ENCODE peak calls at places on chromosome 3, in six cellular contexts. One of them, this sample, is unnamed.

GRCh38 chr3:72174890-72175289 is 389.9 kb upstream of the PROK2 start:
- DNase-seq in ascending aorta: no peak
- DNase-seq in psoas muscle: no peak
- DNase-seq in suprapubic skin: no peak
- DNase-seq in IMR-90: no peak
- DNase-seq in left lung: no peak
- DNase-seq in this sample: no peak

GRCh38 chr3:139108253-139108969 is 63.7 kb upstream of the PRR23C start:
- DNase-seq in suprapubic skin: peak; percentile 39
- DNase-seq in IMR-90: no peak
- DNase-seq in left lung: no peak
- DNase-seq in ascending aorta: no peak
- DNase-seq in psoas muscle: no peak
- DNase-seq in this sample: no peak

GRCh38 chr3:31562525-31562924 is 29.8 kb downstream of the STT3B start:
- DNase-seq in left lung: no peak
- DNase-seq in ascending aorta: no peak
- DNase-seq in IMR-90: no peak
- DNase-seq in suprapubic skin: no peak
- DNase-seq in psoas muscle: no peak
- DNase-seq in this sample: no peak

GRCh38 chr3:123410149-123410515 is 38.8 kb downstream of the ADCY5 start:
- DNase-seq in ascending aorta: no peak
- DNase-seq in psoas muscle: no peak
- DNase-seq in left lung: no peak
- DNase-seq in suprapubic skin: no peak
- DNase-seq in IMR-90: no peak
- DNase-seq in this sample: no peak

GRCh38 chr3:94423566-94423965 is 360.7 kb downstream of the NSUN3 start:
- DNase-seq in psoas muscle: no peak
- DNase-seq in suprapubic skin: no peak
- DNase-seq in left lung: no peak
- DNase-seq in IMR-90: peak; percentile 85
- DNase-seq in ascending aorta: no peak
- DNase-seq in this sample: no peak

GRCh38 chr3:71398157-71398836 is 185.2 kb downstream of the FOXP1 start:
- DNase-seq in ascending aorta: no peak
- DNase-seq in psoas muscle: no peak
- DNase-seq in suprapubic skin: no peak
- DNase-seq in left lung: no peak
- DNase-seq in IMR-90: no peak
- DNase-seq in this sample: no peak

GRCh38 chr3:13484861-13485590 is 4.9 kb downstream of the HDAC11 start:
- DNase-seq in psoas muscle: peak; percentile 80
- DNase-seq in left lung: peak; percentile 81
- DNase-seq in ascending aorta: no peak
- DNase-seq in IMR-90: peak; percentile 33
- DNase-seq in suprapubic skin: no peak
- DNase-seq in this sample: no peak

GRCh38 chr3:4063916-4064592 is 239.1 kb upstream of the SETMAR start:
- DNase-seq in suprapubic skin: no peak
- DNase-seq in psoas muscle: no peak
- DNase-seq in IMR-90: no peak
- DNase-seq in left lung: no peak
- DNase-seq in ascending aorta: no peak
- DNase-seq in this sample: no peak

GRCh38 chr3:156497326-156497725 is 57.6 kb downstream of the SSR3 start:
- DNase-seq in suprapubic skin: no peak
- DNase-seq in ascending aorta: no peak
- DNase-seq in left lung: no peak
- DNase-seq in IMR-90: peak; percentile 32
- DNase-seq in psoas muscle: no peak
- DNase-seq in this sample: no peak

GRCh38 chr3:126554560-126555525 is 3.9 kb downstream of the C3orf22 start:
- DNase-seq in psoas muscle: no peak
- DNase-seq in suprapubic skin: peak; percentile 29
- DNase-seq in ascending aorta: no peak
- DNase-seq in IMR-90: no peak
- DNase-seq in left lung: peak; percentile 24
- DNase-seq in this sample: no peak

GRCh38 chr3:178274711-178275110 is 261.5 kb upstream of the KCNMB2 start:
- DNase-seq in suprapubic skin: no peak
- DNase-seq in IMR-90: no peak
- DNase-seq in ascending aorta: no peak
- DNase-seq in left lung: no peak
- DNase-seq in psoas muscle: no peak
- DNase-seq in this sample: no peak

GRCh38 chr3:149377408-149378111 is at the start of gene TM4SF1:
- DNase-seq in ascending aorta: peak; percentile 30
- DNase-seq in suprapubic skin: no peak
- DNase-seq in IMR-90: peak; percentile 97
- DNase-seq in psoas muscle: peak; percentile 62
- DNase-seq in left lung: peak; percentile 61
- DNase-seq in this sample: peak; percentile 99

GRCh38 chr3:72397586-72397985 is 450.7 kb downstream of the SHQ1 start:
- DNase-seq in left lung: no peak
- DNase-seq in IMR-90: no peak
- DNase-seq in psoas muscle: no peak
- DNase-seq in suprapubic skin: no peak
- DNase-seq in ascending aorta: no peak
- DNase-seq in this sample: no peak

GRCh38 chr3:8769088-8769822 is at the start of gene OXTR:
- DNase-seq in psoas muscle: peak; percentile 57
- DNase-seq in ascending aorta: no peak
- DNase-seq in left lung: no peak
- DNase-seq in IMR-90: peak; percentile 82
- DNase-seq in suprapubic skin: no peak
- DNase-seq in this sample: no peak

GRCh38 chr3:196555295-196555694 is 13.1 kb downstream of the WDR53 start:
- DNase-seq in IMR-90: peak; percentile 24
- DNase-seq in left lung: no peak
- DNase-seq in psoas muscle: no peak
- DNase-seq in ascending aorta: no peak
- DNase-seq in suprapubic skin: no peak
- DNase-seq in this sample: no peak

DNA sequence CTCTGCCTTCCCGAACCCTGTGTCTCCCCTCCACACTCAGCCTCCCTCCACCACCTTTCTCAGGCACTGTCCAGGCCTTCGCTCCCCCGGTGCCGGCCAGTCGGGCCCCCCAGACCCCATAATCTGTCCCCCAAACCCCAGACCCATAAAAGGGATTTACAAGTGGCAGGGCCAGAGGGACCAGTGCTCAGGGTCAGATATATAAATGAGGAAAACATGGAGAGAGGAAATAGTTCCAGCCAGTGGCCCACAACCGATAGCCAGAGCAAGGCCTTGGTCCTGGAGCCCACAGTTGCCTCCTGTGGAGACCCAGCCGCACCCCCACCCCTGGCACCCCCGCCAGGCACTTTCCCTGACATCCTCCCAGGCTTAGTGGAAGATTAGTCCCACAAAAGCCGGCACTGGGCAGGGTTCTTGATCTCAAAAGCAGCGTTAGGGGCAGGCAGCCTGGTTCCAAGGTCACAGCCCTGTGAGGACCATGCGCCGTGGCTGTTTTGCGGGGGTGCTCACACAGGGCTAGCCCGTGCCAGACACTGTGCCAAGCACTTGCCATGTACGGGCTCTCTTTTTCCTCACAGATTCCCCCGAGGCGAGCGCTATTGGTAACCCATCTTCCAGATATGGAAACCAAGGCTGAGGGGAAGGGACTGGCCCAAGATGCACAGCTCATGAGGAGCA is 1.1 kb upstream of the PLXND1 start:
- DNase-seq in psoas muscle: no peak
- DNase-seq in suprapubic skin: no peak
- DNase-seq in ascending aorta: no peak
- DNase-seq in left lung: no peak
- DNase-seq in IMR-90: no peak
- DNase-seq in this sample: no peak
- H3K4me1 ChIP-seq in psoas muscle: peaks cover 15% of the 10 kb centered on the region
- H3K4me1 ChIP-seq in suprapubic skin: peaks cover 76% of the 10 kb centered on the region
- H3K4me1 ChIP-seq in ascending aorta: peaks cover 24% of the 10 kb centered on the region
- H3K4me1 ChIP-seq in left lung: peaks cover 46% of the 10 kb centered on the region
- H3K4me1 ChIP-seq in IMR-90: peaks cover 35% of the 10 kb centered on the region
- H3K4me1 ChIP-seq in this sample: no peaks in the 10 kb centered on the region

DNA sequence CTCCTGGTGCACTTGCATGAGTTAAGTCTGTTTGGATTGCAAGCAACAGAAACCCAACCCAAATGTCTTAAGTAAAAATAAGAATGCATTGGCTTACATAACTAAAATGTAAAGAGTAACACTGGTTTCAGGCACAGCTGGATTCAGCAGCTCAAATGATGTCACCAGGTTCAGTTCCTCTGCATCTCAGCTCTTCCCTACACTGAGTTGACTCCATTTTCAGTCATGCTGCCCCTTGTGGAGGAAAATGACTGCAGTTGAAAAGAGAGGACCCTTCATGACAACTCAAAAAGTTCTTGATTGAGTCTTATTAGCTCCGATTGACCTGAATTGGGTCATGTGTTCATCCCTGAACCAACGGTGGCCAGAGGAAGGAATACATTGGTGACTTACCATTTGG is 138.5 kb upstream of the ABI3BP start:
- DNase-seq in IMR-90: no peak
- DNase-seq in suprapubic skin: no peak
- DNase-seq in psoas muscle: no peak
- DNase-seq in left lung: no peak
- DNase-seq in ascending aorta: no peak
- DNase-seq in this sample: no peak
- TF ChIP-seq CTCF in IMR-90: no peak
- TF ChIP-seq CTCF in suprapubic skin: no peak
- TF ChIP-seq CTCF in psoas muscle: no peak
- TF ChIP-seq CTCF in left lung: no peak
- TF ChIP-seq CTCF in ascending aorta: no peak
- TF ChIP-seq CTCF in this sample: no peak

DNA sequence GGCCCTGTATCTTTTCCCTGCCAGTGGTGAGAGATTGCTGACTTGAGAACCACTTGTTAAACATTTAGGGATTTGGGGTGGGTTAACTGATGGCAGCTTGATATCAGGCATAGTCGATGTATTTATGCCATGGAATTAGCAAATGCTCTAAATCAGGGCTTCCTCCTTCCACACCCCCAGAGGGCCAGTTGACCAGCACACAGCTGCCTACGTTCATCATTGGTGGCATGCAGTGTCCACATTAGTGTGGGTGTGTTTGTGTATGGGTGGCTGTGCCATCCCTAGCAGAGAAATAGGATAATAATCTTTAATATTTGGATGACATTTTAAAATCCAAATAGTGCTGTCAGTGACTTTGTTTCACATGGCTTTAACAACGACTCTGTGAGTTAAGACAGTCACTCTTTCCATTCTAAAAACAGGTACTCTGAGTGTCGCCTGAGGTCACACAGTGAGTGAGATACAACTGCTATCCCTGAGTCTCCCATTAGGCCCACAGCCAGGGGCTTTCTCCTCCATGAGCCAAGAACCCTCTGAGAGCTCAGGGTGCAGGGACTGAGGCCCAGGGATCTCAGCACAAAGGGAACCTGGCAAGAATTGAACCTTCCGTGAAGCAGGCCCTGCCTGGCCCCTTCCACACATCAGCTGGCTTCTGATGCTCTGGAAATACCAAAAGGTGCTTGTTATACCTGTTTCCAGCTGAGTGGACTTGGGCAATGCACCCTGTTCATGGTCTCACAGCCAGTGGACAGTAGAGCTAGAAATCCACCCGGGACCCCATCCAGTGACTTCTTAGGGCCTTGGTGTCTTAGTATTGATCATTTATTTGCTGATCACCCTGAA is 4.3 kb upstream of the LTF start:
- DNase-seq in psoas muscle: no peak
- DNase-seq in suprapubic skin: no peak
- DNase-seq in left lung: no peak
- DNase-seq in ascending aorta: no peak
- DNase-seq in IMR-90: no peak
- DNase-seq in this sample: no peak
- H3K27me3 ChIP-seq in psoas muscle: no peaks in the 10 kb centered on the region
- H3K27me3 ChIP-seq in suprapubic skin: peaks cover 12% of the 10 kb centered on the region
- H3K27me3 ChIP-seq in left lung: peaks cover 12% of the 10 kb centered on the region
- H3K27me3 ChIP-seq in ascending aorta: no peaks in the 10 kb centered on the region
- H3K27me3 ChIP-seq in IMR-90: peaks cover 76% of the 10 kb centered on the region
- H3K27me3 ChIP-seq in this sample: peaks cover 85% of the 10 kb centered on the region

GRCh38 chr3:37886395-37886794 is 24.7 kb downstream of the CTDSPL start:
- DNase-seq in IMR-90: no peak
- DNase-seq in suprapubic skin: no peak
- DNase-seq in ascending aorta: no peak
- DNase-seq in psoas muscle: no peak
- DNase-seq in left lung: no peak
- DNase-seq in this sample: no peak

GRCh38 chr3:37885831-37886230 is 24.2 kb downstream of the CTDSPL start:
- DNase-seq in left lung: no peak
- DNase-seq in suprapubic skin: no peak
- DNase-seq in psoas muscle: no peak
- DNase-seq in ascending aorta: no peak
- DNase-seq in IMR-90: no peak
- DNase-seq in this sample: no peak

GRCh38 chr3:37890522-37890921 is 28.8 kb downstream of the CTDSPL start:
- DNase-seq in psoas muscle: no peak
- DNase-seq in ascending aorta: no peak
- DNase-seq in left lung: no peak
- DNase-seq in IMR-90: no peak
- DNase-seq in suprapubic skin: no peak
- DNase-seq in this sample: no peak

GRCh38 chr3:37887824-37888223 is 26.1 kb downstream of the CTDSPL start:
- DNase-seq in IMR-90: no peak
- DNase-seq in ascending aorta: no peak
- DNase-seq in left lung: no peak
- DNase-seq in psoas muscle: no peak
- DNase-seq in suprapubic skin: no peak
- DNase-seq in this sample: no peak

GRCh38 chr3:37887062-37887461 is 25.4 kb downstream of the CTDSPL start:
- DNase-seq in IMR-90: no peak
- DNase-seq in suprapubic skin: no peak
- DNase-seq in psoas muscle: no peak
- DNase-seq in left lung: no peak
- DNase-seq in ascending aorta: no peak
- DNase-seq in this sample: no peak
- H3K4me1 ChIP-seq in IMR-90: peaks cover 6% of the 10 kb centered on the region
- H3K4me1 ChIP-seq in suprapubic skin: peaks cover 56% of the 10 kb centered on the region
- H3K4me1 ChIP-seq in psoas muscle: no peaks in the 10 kb centered on the region
- H3K4me1 ChIP-seq in left lung: peaks cover 3% of the 10 kb centered on the region
- H3K4me1 ChIP-seq in ascending aorta: no peaks in the 10 kb centered on the region
- H3K4me1 ChIP-seq in this sample: peaks cover 4% of the 10 kb centered on the region

This sample was measured in foreskin keratinocyte.